ENCODE peak calls at places on chromosomes 6 and 20, in six cellular contexts. L is HFFc6, B is epithelial cell of esophagus, V is D341Med, U is RPMI8226, E is brain microvascular endothelial cell. O is an unnamed sample.

GRCh38 chr6:12528581-12529363 is 187.8 kb upstream of the PHACTR1 start:
- DNase-seq in B (no peak), V (no peak), L (no peak), U (no peak), E (no peak), O (no peak)

GRCh38 chr20:49964964-49965780 is 17.6 kb upstream of the SNAI1 start:
- DNase-seq in U (peak), B (peak), L (no peak), V (peak), E (peak), O (no peak)

GRCh38 chr6:72048080-72048479 is 161.7 kb downstream of the RIMS1 start:
- DNase-seq in V (no peak), U (no peak), E (no peak), L (no peak), B (no peak), O (no peak)

GRCh38 chr6:7924867-7925266 is 14.3 kb upstream of the TXNDC5 start:
- DNase-seq in B (no peak), U (no peak), V (no peak), L (no peak), E (no peak), O (no peak)

GRCh38 chr20:64177420-64177783 is 13.2 kb downstream of the MYT1 start:
- DNase-seq in V (no peak), U (no peak), L (no peak), E (no peak), B (no peak), O (no peak)

GRCh38 chr6:74578339-74578738 is 627.5 kb downstream of the COL12A1 start:
- DNase-seq in U (no peak), B (no peak), E (peak), L (peak), V (no peak), O (peak)

GRCh38 chr6:169974663-169975062 is 223.2 kb downstream of the ERMARD start:
- DNase-seq in L (no peak), E (no peak), U (no peak), V (no peak), B (no peak), O (no peak)

GRCh38 chr6:137678451-137678850 is 184.3 kb upstream of the OLIG3 start:
- DNase-seq in E (no peak), B (no peak), L (no peak), V (no peak), U (no peak), O (no peak)

GRCh38 chr6:11788043-11788442 is 9.4 kb upstream of the ADTRP start:
- DNase-seq in B (no peak), L (no peak), U (no peak), V (no peak), E (no peak), O (no peak)

GRCh38 chr6:2800552-2801316 is 35.5 kb downstream of the WRNIP1 start:
- DNase-seq in U (no peak), L (no peak), B (no peak), E (no peak), V (no peak), O (no peak)

GRCh38 chr6:135014353-135014832 is 40.2 kb downstream of the HBS1L start:
- DNase-seq in B (no peak), L (no peak), E (no peak), V (no peak), U (no peak), O (no peak)

GRCh38 chr6:41942045-41942851 is 640 bp upstream of the CCND3 start:
- DNase-seq in V (no peak), B (peak), L (no peak), U (no peak), E (no peak), O (no peak)

GRCh38 chr6:114342086-114342825 is 567 bp downstream of the HS3ST5 start:
- DNase-seq in E (no peak), B (peak), U (peak), L (no peak), V (peak), O (peak)

GRCh38 chr6:112243861-112244415 is 10.4 kb downstream of the LAMA4 start:
- DNase-seq in L (no peak), V (no peak), B (peak), U (no peak), E (no peak), O (no peak)

GRCh38 chr6:154298297-154298696 is 58.3 kb downstream of the IPCEF1 start:
- DNase-seq in E (no peak), U (peak), L (peak), B (peak), V (no peak), O (no peak)

GRCh38 chr6:89475106-89475505 is 42.2 kb downstream of the ANKRD6 start:
- DNase-seq in B (peak), V (no peak), U (no peak), E (no peak), L (no peak), O (no peak)

GRCh38 chr6:157215702-157216101 is 107.6 kb downstream of the TMEM242 start:
- DNase-seq in V (no peak), E (no peak), L (no peak), B (no peak), U (no peak), O (no peak)

GRCh38 chr20:25545171-25545570 is 40.2 kb downstream of the NINL start:
- DNase-seq in B (no peak), U (no peak), V (no peak), E (no peak), L (no peak), O (no peak)

GRCh38 chr20:13231031-13231752 is 10.1 kb downstream of the ISM1 start:
- DNase-seq in V (no peak), U (no peak), B (peak), E (peak), L (peak), O (peak)

GRCh38 chr6:2857580-2858337 is 16.1 kb upstream of the SERPINB1 start:
- DNase-seq in E (peak), L (no peak), V (no peak), U (no peak), B (no peak), O (no peak)

GRCh38 chr6:170243791-170244291 is 47.0 kb downstream of the DLL1 start:
- DNase-seq in U (no peak), L (no peak), E (no peak), V (no peak), B (no peak), O (no peak)

GRCh38 chr20:6735913-6736845 is 31.3 kb upstream of the BMP2 start:
- DNase-seq in L (no peak), V (no peak), E (peak), U (no peak), B (no peak), O (no peak)

GRCh38 chr6:11322252-11322885 is 89.9 kb upstream of the NEDD9 start:
- DNase-seq in U (no peak), V (no peak), L (no peak), B (peak), E (no peak), O (no peak)

GRCh38 chr20:3039426-3039825 is 4.0 kb upstream of the GNRH2 start:
- DNase-seq in B (no peak), L (no peak), U (no peak), E (no peak), V (no peak), O (no peak)

GRCh38 chr6:21087188-21087587 is 506.4 kb upstream of the SOX4 start:
- DNase-seq in B (no peak), V (no peak), U (no peak), L (no peak), E (no peak), O (no peak)

GRCh38 chr6:156977527-156978291 is 200.5 kb downstream of the ARID1B start:
- DNase-seq in E (no peak), B (peak), U (no peak), V (no peak), L (no peak), O (no peak)

GRCh38 chr6:26223213-26223612 is 136.0 kb downstream of the HFE start:
- DNase-seq in B (peak), L (no peak), V (no peak), E (no peak), U (no peak), O (no peak)

GRCh38 chr20:10985536-10985935 is 311.7 kb upstream of the JAG1 start:
- DNase-seq in V (no peak), E (peak), U (no peak), L (no peak), B (peak), O (peak)

GRCh38 chr20:53274807-53275206 is 302.6 kb downstream of the TSHZ2 start:
- DNase-seq in L (no peak), V (no peak), U (no peak), E (no peak), B (no peak), O (no peak)

GRCh38 chr6:126913658-126914057 is 204.8 kb upstream of the RSPO3 start:
- DNase-seq in E (no peak), L (no peak), B (no peak), V (no peak), U (no peak), O (no peak)